ENCODE peak calls at places on chromosome 19, in six cellular contexts. T is activated CD4-positive, alpha-beta T cell treated with anti-CD3 and anti-CD28 coated beads, Interleukin-2, amount 50 U/mL, for 24 hours; X is OCI-LY7; Z is NCI-H1417; A is GM12878; B is WTC11. R is an unnamed sample.

GRCh38 chr19:1250374-1251232 is 2.2 kb downstream of the MIDN start:
- DNase-seq in A (no peak), X (peak), T (no peak), B (peak), Z (peak), R (no peak)

GRCh38 chr19:48596679-48597465 is 9.7 kb upstream of the SPACA4 start:
- DNase-seq in B (no peak), X (no peak), T (no peak), A (no peak), Z (no peak), R (peak)

GRCh38 chr19:51632126-51632525 is 1.9 kb upstream of the SIGLEC5 start:
- DNase-seq in X (no peak), A (no peak), T (no peak), B (no peak), Z (no peak), R (no peak)

GRCh38 chr19:35913589-35913988 is 5.5 kb upstream of the TYROBP start:
- DNase-seq in A (no peak), T (no peak), X (peak), Z (no peak), B (no peak), R (no peak)

GRCh38 chr19:44356383-44357111 is at the start of gene ZNF112:
- DNase-seq in A (peak), T (peak), Z (peak), B (peak), X (no peak), R (peak)

GRCh38 chr19:19256072-19256969 is 16.8 kb downstream of the TM6SF2 start:
- DNase-seq in T (no peak), B (peak), A (no peak), Z (peak), X (no peak), R (peak)

GRCh38 chr19:39924389-39924788 is 10.0 kb downstream of the FCGBP start:
- DNase-seq in Z (no peak), A (no peak), T (no peak), B (no peak), X (no peak), R (no peak)

GRCh38 chr19:49744946-49745381 is 18.1 kb downstream of the TSKS start:
- DNase-seq in Z (no peak), X (no peak), A (no peak), T (no peak), B (peak), R (no peak)

GRCh38 chr19:23101241-23101640 is 15.6 kb upstream of the ZNF730 start:
- DNase-seq in B (no peak), Z (no peak), X (no peak), A (no peak), T (no peak), R (peak)

GRCh38 chr19:44774614-44775013 is 3.1 kb upstream of the CBLC start:
- DNase-seq in T (no peak), Z (no peak), A (no peak), B (no peak), X (no peak), R (no peak)

GRCh38 chr19:28504727-28505126 is 708.2 kb downstream of the UQCRFS1 start:
- DNase-seq in X (no peak), B (peak), A (no peak), Z (no peak), T (no peak), R (no peak)

GRCh38 chr19:1616875-1617274 is 11.6 kb upstream of the UQCR11 start:
- DNase-seq in B (no peak), Z (no peak), X (peak), A (no peak), T (no peak), R (no peak)

GRCh38 chr19:31253816-31254551 is 95.3 kb downstream of the TSHZ3 start:
- DNase-seq in B (no peak), A (no peak), T (no peak), Z (no peak), X (no peak), R (peak)

GRCh38 chr19:32012886-32013635 is 332.3 kb upstream of the ZNF507 start:
- DNase-seq in T (no peak), A (no peak), B (no peak), Z (no peak), X (no peak), R (no peak)

GRCh38 chr19:29499921-29500590 is 25.7 kb upstream of the VSTM2B start:
- DNase-seq in T (no peak), B (no peak), Z (no peak), A (no peak), X (no peak), R (no peak)

GRCh38 chr19:48401277-48401676 is 7.8 kb downstream of the GRIN2D start:
- DNase-seq in X (no peak), Z (no peak), T (no peak), A (no peak), B (peak), R (no peak)

GRCh38 chr19:1651061-1651547 is 1.3 kb downstream of the TCF3 start:
- DNase-seq in A (peak), T (peak), Z (peak), B (peak), X (peak), R (no peak)